ENCODE peak calls at places on chromosomes 11 and 22, in seven cellular contexts. T, D, N, L, J, G and C are unnamed samples.

GRCh38 chr11:64457416-64458010 is 98.6 kb downstream of the RPS6KA4 start:
- DNase-seq in T (no peak), N (no peak), L (no peak), J (peak; percentile 52), G (no peak), D (no peak), C (no peak)

GRCh38 chr11:65811764-65812475 is 21.8 kb upstream of the SNX32 start:
- DNase-seq in G (no peak), T (peak; percentile 14), J (peak; percentile 83), N (peak; percentile 76), L (no peak), D (no peak), C (peak; percentile 38)

GRCh38 chr11:36594316-36594989 is at the start of gene IFTAP:
- DNase-seq in L (peak; percentile 89), D (peak; percentile 88), J (peak; percentile 76), T (peak; percentile 95), N (peak; percentile 59), G (peak; percentile 22), C (peak; percentile 91)

GRCh38 chr11:110303414-110303826 is 7.0 kb upstream of the RDX start:
- DNase-seq in N (no peak), G (no peak), L (no peak), J (no peak), T (no peak), D (no peak), C (no peak)

GRCh38 chr22:39382410-39382809 is 17.2 kb upstream of the TAB1 start:
- DNase-seq in D (no peak), N (no peak), L (no peak), T (no peak), G (no peak), J (no peak), C (no peak)

GRCh38 chr11:65216830-65217229 is 35.1 kb downstream of the CAPN1 start:
- DNase-seq in N (no peak), J (peak; percentile 48), T (no peak), L (no peak), G (no peak), D (no peak), C (no peak)

GRCh38 chr11:12280199-12280837 is 97.1 kb upstream of the PARVA start:
- DNase-seq in N (no peak), L (no peak), T (no peak), J (no peak), G (no peak), D (no peak), C (no peak)

GRCh38 chr22:45335854-45336492 is 26.2 kb downstream of the FAM118A start:
- DNase-seq in J (no peak), D (no peak), T (no peak), N (no peak), G (no peak), L (no peak), C (no peak)

GRCh38 chr11:95338430-95338991 is 107.5 kb upstream of the SESN3 start:
- DNase-seq in D (no peak), G (peak; percentile 55), L (no peak), J (peak; percentile 71), N (peak; percentile 66), T (peak; percentile 85), C (peak; percentile 70)

GRCh38 chr11:59216654-59217640 is 4.2 kb upstream of the MPEG1 start:
- DNase-seq in L (no peak), D (peak; percentile 67), N (no peak), J (no peak), G (no peak), T (peak; percentile 17), C (peak; percentile 86)

GRCh38 chr22:33919591-33920501 is at the start of gene LARGE1:
- DNase-seq in G (peak; percentile 54), L (no peak), J (peak; percentile 79), T (peak; percentile 31), D (no peak), N (peak; percentile 64), C (no peak)

GRCh38 chr11:11983427-11983826 is 25.0 kb downstream of the DKK3 start:
- DNase-seq in T (no peak), D (no peak), J (peak; percentile 23), L (no peak), G (no peak), N (no peak), C (no peak)

GRCh38 chr22:37503850-37504249 is 15.4 kb downstream of the CARD10 start:
- DNase-seq in L (no peak), D (no peak), N (no peak), T (no peak), J (peak; percentile 60), G (no peak), C (no peak)

GRCh38 chr11:64238999-64239398 is 1.9 kb upstream of the FKBP2 start:
- DNase-seq in L (no peak), D (no peak), T (no peak), J (no peak), G (no peak), N (no peak), C (no peak)

GRCh38 chr22:41732096-41732772 is 32.9 kb downstream of the MEI1 start:
- DNase-seq in T (no peak), L (no peak), G (no peak), J (no peak), D (no peak), N (no peak), C (no peak)

GRCh38 chr11:41116970-41117369 is 342.5 kb downstream of the LRRC4C start:
- DNase-seq in N (no peak), T (no peak), G (no peak), L (no peak), D (no peak), J (no peak), C (no peak)

GRCh38 chr11:44094260-44094868 is 1.1 kb upstream of the EXT2 start:
- DNase-seq in G (peak; percentile 29), D (peak; percentile 56), J (no peak), T (peak; percentile 89), L (peak; percentile 76), N (no peak), C (peak; percentile 85)

GRCh38 chr11:70597006-70597555 is 198.8 kb downstream of the CTTN start:
- DNase-seq in J (no peak), N (no peak), G (no peak), D (no peak), T (no peak), L (no peak), C (no peak)

GRCh38 chr22:25027552-25027951 is 75.0 kb downstream of the KIAA1671 start:
- DNase-seq in G (no peak), T (no peak), J (no peak), L (no peak), N (no peak), D (no peak), C (no peak)

GRCh38 chr11:111376453-111376871 is 2.6 kb downstream of the POU2AF1 start:
- DNase-seq in D (peak; percentile 95), J (no peak), T (no peak), N (no peak), L (no peak), G (no peak), C (no peak)
- H3K4me3 ChIP-seq in D (no peak overlapping the region), J (no peak overlapping the region), T (no peak overlapping the region), N (no peak overlapping the region), L (no peak overlapping the region), G (no peak overlapping the region), C (no peak overlapping the region)

DNA sequence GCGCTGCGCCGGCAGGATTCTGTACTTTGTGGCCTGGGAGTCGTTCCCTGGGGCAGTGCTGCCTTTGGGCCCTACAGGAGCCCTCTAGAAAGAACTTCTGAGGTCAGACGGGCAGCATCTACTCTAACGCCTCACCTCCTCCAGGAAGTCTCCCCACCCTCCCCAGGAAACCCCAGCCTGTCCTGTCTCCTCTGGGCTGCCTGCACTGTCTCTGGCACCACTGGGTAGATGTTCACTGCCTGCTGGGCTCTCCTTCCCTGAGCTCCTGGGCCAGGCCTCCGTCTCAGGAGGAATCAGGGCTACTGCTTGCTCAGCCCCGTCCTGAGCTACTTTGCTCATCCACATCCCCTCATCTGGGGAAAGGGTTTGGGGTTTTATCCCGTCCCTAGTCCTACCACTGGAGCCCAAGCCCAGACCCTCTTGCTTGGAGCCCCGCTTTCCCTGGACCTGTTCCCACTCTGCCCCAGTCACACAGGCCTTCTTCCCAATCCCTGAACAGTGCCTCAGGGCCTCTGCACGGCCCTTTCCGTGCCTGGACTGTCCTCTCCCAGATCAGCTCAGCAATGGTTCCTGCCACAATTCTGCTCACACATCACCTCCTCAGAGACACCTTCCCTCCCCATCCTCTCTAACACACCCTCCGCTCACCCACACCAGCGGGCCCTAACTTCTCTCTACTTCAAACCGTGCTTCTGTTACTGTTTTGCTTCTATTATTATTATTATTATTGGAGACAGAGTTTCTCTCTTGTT is 11.3 kb upstream of the TREH start:
- DNase-seq in N (no peak), J (peak; percentile 56), T (no peak), L (no peak), D (peak; percentile 28), G (no peak), C (no peak)
- TF ChIP-seq CTCF in N (no peak), J (no peak), T (no peak), L (no peak), D (no peak), G (no peak), C (no peak)

DNA sequence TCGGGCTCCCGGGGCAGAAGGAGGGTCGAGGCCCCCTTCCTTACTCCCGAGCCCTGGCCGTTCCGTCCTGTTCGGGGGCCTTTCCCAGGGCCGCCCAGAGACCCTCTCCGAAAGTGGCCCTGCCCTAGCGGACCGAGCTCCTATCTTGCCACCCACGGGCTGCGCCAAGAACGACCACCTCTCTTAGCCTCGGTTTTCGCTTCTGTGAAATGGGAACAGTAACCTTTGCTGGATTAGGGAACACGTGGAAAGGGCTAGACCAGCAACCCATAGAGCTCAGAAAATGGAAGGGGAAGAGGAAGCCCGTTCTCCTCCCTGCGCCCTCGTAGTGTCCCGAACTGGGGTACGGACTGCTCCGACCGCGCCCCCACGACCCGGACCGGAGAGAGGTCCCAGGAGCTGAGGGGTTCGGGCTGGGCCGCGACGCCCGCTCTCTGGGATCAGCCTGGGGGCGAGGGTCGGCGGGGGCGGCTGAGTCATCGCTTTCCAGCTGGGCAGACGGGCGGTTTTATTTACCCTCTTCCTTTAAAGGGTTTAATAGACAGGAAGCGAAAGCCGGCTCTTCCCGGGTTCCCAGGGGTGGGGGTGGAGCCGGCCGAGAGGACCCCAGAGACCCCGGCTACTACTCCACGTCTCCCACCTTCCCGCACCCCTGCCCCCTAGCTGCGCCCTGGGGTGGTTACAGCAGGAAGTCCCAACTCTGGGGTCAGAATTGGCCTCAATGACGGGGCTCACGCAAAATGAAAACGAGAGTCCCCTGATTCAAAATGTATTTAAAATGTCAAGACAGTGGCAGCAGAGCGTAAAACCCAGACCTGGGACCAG is 872 bp upstream of the PHLDA2 start:
- DNase-seq in L (peak; percentile 70), J (peak; percentile 82), N (peak; percentile 68), G (peak; percentile 27), D (peak; percentile 60), T (no peak), C (peak; percentile 62)
- H3K4me3 ChIP-seq in L (peak overlapping the region; percentile 87), J (peak overlapping the region; percentile 64), N (peak overlapping the region; percentile 62), G (peak overlapping the region; percentile 50), D (peak overlapping the region; percentile 57), T (peak overlapping the region; percentile 71), C (peak overlapping the region; percentile 28)

DNA sequence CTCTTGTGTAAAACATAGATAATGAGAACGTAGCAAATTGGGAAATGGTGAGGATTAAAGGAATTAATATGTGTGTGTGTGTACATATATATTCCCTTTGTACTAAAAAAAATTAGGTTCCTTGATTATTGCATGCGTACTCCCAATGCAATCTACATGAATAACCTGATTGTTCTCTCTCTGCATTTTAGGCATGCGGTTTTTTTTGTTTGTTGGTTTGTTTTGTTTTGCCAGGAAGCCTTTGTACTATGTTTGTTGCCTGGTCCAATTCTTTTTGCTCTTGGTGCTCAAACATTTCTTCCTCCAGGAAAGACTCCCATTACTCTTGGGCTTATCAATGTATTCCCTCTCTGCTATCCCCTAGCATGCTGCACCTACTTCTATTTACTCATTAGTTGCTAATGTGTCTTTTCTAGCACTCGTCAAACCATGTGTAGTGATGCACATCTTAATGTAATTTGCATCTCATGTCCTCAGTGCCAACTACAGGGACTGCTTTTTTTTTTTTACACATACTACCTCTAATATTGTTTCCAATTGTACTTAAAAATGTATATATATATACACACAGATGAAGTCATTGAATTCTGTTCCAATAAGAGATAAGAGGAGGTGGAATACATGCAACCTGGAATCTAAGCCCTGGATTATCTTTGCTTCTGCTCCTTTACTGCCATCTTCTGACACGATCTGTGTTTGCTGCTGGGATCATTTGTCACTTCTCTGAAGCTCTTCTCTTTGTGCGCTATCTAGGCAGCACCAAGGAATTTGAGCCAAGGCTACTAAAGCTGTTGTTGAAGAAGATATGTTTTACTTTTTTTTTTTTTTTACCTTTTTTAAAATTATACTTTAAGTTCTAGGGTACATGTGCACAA is 197.2 kb upstream of the ANO3 start:
- DNase-seq in T (peak; percentile 31), D (no peak), G (no peak), L (peak; percentile 31), N (no peak), J (no peak), C (peak; percentile 24)
- TF ChIP-seq CTCF in T (peak; percentile 17), D (peak; percentile 26), G (peak; percentile 56), L (peak; percentile 61), N (no peak), J (no peak), C (peak; percentile 33)